ENCODE peak calls at places on chromosomes 6 and 20, in ten cellular contexts. X is spleen, M is lower leg skin, T is progenitor cell of endocrine pancreas, G is dorsolateral prefrontal cortex, Z is breast epithelium, F is activated B cell treated with CpG ODN at 0.5 μM for 24 hours, H is choroid plexus epithelial cell, A is B cell, V is uterus. E is an unnamed sample.

GRCh38 chr6:94270040-94270689 is 850.8 kb upstream of the EPHA7 start:
- DNase-seq in X (no peak), M (no peak), T (no peak), G (no peak), Z (no peak), F (no peak), H (no peak), A (no peak), V (no peak), E (no peak)

GRCh38 chr6:71181565-71181964 is 107.0 kb upstream of the OGFRL1 start:
- DNase-seq in X (no peak), M (no peak), T (no peak), G (no peak), Z (no peak), F (no peak), H (peak; percentile 88), A (no peak), V (no peak), E (no peak)

GRCh38 chr6:99334526-99335127 is 14.8 kb downstream of the FAXC start:
- DNase-seq in X (no peak), M (no peak), T (no peak), G (no peak), Z (no peak), F (no peak), H (peak; percentile 84), A (no peak), V (no peak), E (peak; percentile 37)

GRCh38 chr6:132768051-132768517 is 10.4 kb upstream of the VNN2 start:
- DNase-seq in X (peak; percentile 82), M (no peak), T (peak; percentile 9), G (no peak), Z (no peak), F (peak; percentile 33), H (peak; percentile 14), A (peak; percentile 41), V (no peak), E (peak; percentile 39)

GRCh38 chr6:158232445-158233213 is 64.5 kb downstream of the GTF2H5 start:
- DNase-seq in X (peak; percentile 88), M (peak; percentile 58), T (peak; percentile 49), G (peak; percentile 73), Z (peak; percentile 86), F (peak; percentile 55), H (peak; percentile 62), A (peak; percentile 72), V (peak; percentile 60), E (peak; percentile 72)

GRCh38 chr6:163255265-163255664 is 159.3 kb upstream of the QKI start:
- DNase-seq in X (no peak), M (no peak), T (no peak), G (no peak), Z (no peak), F (no peak), H (no peak), A (no peak), V (no peak), E (no peak)

GRCh38 chr6:107114872-107115694 is at the start of gene BEND3:
- DNase-seq in X (peak; percentile 85), M (no peak), T (peak; percentile 40), G (peak; percentile 50), Z (no peak), F (peak; percentile 51), H (peak; percentile 22), A (peak; percentile 54), V (no peak), E (peak; percentile 71)

GRCh38 chr6:95431637-95432228 is 145.6 kb upstream of the MANEA start:
- DNase-seq in X (no peak), M (peak; percentile 32), T (peak; percentile 27), G (no peak), Z (no peak), F (no peak), H (peak; percentile 71), A (peak; percentile 27), V (no peak), E (peak; percentile 30)

GRCh38 chr6:115982453-115982852 is 78.2 kb downstream of the FRK start:
- DNase-seq in X (no peak), M (no peak), T (no peak), G (no peak), Z (no peak), F (no peak), H (no peak), A (no peak), V (no peak), E (no peak)

GRCh38 chr6:30820196-30820595 is 64.1 kb upstream of the DDR1 start:
- DNase-seq in X (no peak), M (peak; percentile 81), T (no peak), G (no peak), Z (no peak), F (no peak), H (peak; percentile 65), A (no peak), V (no peak), E (no peak)

GRCh38 chr6:72826033-72826432 is 204.2 kb downstream of the KCNQ5 start:
- DNase-seq in X (no peak), M (no peak), T (no peak), G (no peak), Z (no peak), F (no peak), H (peak; percentile 4), A (no peak), V (no peak), E (no peak)

DNA sequence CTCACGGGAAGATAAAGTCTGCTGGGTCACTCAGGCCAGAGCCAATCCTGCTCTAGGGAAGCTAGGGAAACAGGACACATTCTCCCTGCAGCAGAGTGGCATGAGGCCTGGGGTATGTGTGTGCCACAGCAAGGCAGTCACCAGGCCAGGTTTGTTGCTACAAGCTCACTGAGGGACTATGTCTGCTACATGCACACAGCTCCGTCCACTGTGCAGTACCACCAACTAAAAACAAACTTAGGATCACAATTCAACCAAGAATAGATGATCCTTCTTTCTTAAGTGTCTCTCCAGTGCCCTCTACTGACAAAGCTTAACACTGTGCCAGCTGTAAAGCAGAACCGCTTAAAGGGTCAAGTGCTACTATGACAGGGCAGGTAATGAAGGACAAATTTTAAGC is 192.5 kb downstream of the PTPRK start:
- DNase-seq in X (no peak), M (no peak), T (no peak), G (no peak), Z (no peak), F (no peak), H (peak; percentile 48), A (peak; percentile 50), V (no peak), E (peak; percentile 5)
- TF ChIP-seq CTCF in X (peak; percentile 69), M (no peak), T (peak; percentile 38), G (peak; percentile 28), Z (no peak), F (no peak), H (peak; percentile 48), A (peak; percentile 62), V (no peak), E (no peak)

GRCh38 chr6:82363368-82364086 is at the start of gene TPBG:
- DNase-seq in X (peak; percentile 73), M (peak; percentile 28), T (peak; percentile 69), G (peak; percentile 44), Z (peak; percentile 62), F (no peak), H (peak; percentile 67), A (no peak), V (peak; percentile 45), E (peak; percentile 59)
- TF ChIP-seq CTCF in X (no peak), M (no peak), T (peak; percentile 60), G (no peak), Z (peak; percentile 26), F (no peak), H (peak; percentile 58), A (no peak), V (peak; percentile 6), E (no peak)

DNA sequence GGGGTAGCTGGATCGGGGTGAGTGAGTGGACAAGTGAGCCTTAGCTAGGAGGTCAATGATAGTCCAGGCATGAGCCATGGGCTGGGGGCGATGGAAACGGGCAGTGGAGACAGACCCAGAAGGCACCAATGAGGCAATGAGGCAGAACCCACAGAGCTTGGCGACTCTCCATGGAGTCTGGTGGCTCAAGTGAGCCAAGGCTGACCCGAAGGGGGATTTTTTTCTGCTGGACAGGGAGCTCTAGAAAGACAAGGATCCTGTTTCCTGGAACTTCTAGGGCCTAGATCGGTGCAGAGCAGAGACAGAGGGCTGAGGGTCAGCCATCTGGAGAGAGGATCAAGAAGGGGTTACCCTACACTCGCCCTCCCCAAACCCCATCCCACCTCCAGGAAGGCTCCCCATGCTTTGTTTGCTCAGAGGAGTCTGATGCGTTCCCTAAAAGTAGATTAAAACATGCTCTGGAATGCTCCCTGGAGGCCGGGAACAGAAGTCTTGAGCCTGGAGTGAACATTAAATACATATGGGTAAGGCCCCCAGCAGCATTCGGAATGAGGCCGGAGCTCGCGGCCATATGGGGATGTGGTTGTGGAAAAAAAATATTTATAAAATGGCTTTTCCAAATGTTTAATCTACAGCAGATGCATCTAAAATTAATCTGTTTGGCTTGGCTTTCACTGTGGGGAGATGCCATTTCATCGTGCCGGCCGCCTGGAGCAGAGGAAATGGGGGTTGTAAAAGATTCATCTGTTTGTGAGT is 237.8 kb upstream of the PMEPA1 start:
- DNase-seq in X (no peak), M (no peak), T (no peak), G (no peak), Z (no peak), F (no peak), H (peak; percentile 15), A (no peak), V (no peak), E (no peak)
- TF ChIP-seq CTCF in X (no peak), M (no peak), T (no peak), G (no peak), Z (no peak), F (no peak), H (no peak), A (no peak), V (no peak), E (no peak)

GRCh38 chr6:75213732-75214131 is 7.9 kb upstream of the COL12A1 start:
- DNase-seq in X (no peak), M (no peak), T (no peak), G (no peak), Z (no peak), F (no peak), H (no peak), A (no peak), V (no peak), E (peak; percentile 11)
- TF ChIP-seq CTCF in X (no peak), M (no peak), T (peak; percentile 16), G (no peak), Z (no peak), F (no peak), H (peak; percentile 16), A (no peak), V (no peak), E (no peak)

DNA sequence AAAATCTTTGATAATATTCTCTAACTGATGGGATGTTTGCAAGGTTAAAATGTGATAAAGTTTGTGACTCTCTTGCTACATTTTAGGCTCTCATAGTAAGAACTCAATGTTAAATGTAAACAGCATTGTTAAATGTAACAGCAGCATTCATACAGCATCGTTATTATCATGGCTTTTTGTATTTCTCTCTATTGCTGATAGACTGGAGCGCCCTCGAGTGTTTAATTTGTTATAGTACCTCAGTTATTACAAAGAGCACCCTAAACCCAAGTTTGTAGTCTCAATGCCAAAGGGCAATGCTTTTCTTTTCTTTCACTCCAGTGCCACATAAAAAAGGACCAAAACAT is 14.9 kb upstream of the TTPAL start:
- DNase-seq in X (no peak), M (no peak), T (no peak), G (no peak), Z (no peak), F (no peak), H (peak; percentile 66), A (no peak), V (no peak), E (peak; percentile 45)
- TF ChIP-seq CTCF in X (no peak), M (no peak), T (peak; percentile 27), G (peak; percentile 46), Z (no peak), F (no peak), H (peak; percentile 57), A (no peak), V (no peak), E (no peak)